ENCODE peak calls at places on chromosomes 7 and 10, in five cellular contexts. N, A, J, H and Q are unnamed samples.

GRCh38 chr7:17915796-17916195 is 24.5 kb downstream of the SNX13 start:
- DNase-seq in N (no peak), A (no peak), J (no peak), H (no peak), Q (no peak)

GRCh38 chr10:69101451-69102095 is 13.7 kb downstream of the SRGN start:
- DNase-seq in N (no peak), A (no peak), J (no peak), H (no peak), Q (no peak)

GRCh38 chr7:122674502-122674901 is 24.4 kb downstream of the RNF133 start:
- DNase-seq in N (no peak), A (no peak), J (no peak), H (peak), Q (no peak)

GRCh38 chr7:124700655-124701054 is 64.9 kb downstream of the GPR37 start:
- DNase-seq in N (no peak), A (no peak), J (no peak), H (no peak), Q (no peak)

GRCh38 chr7:149471289-149471953 is 10.6 kb upstream of the ZNF777 start:
- DNase-seq in N (no peak), A (no peak), J (no peak), H (no peak), Q (no peak)

GRCh38 chr7:139523988-139524815 is 717 bp downstream of the CLEC2L start:
- DNase-seq in N (peak), A (no peak), J (no peak), H (no peak), Q (no peak)

GRCh38 chr7:100102950-100103840 is 1.8 kb downstream of the AP4M1 start:
- DNase-seq in N (no peak), A (no peak), J (no peak), H (no peak), Q (no peak)

GRCh38 chr7:34821965-34822558 is 164.0 kb downstream of the NPSR1 start:
- DNase-seq in N (no peak), A (no peak), J (no peak), H (no peak), Q (no peak)

GRCh38 chr10:14536269-14536903 is 205.7 kb upstream of the FRMD4A start:
- DNase-seq in N (no peak), A (no peak), J (no peak), H (no peak), Q (no peak)

GRCh38 chr7:144842377-144842851 is 6.6 kb upstream of the TPK1 start:
- DNase-seq in N (peak), A (peak), J (peak), H (peak), Q (peak)

GRCh38 chr10:96321822-96322221 is 17.6 kb downstream of the DNTT start:
- DNase-seq in N (no peak), A (no peak), J (no peak), H (no peak), Q (no peak)

GRCh38 chr7:158649279-158649678 is 55.3 kb downstream of the NCAPG2 start:
- DNase-seq in N (no peak), A (peak), J (peak), H (no peak), Q (no peak)

GRCh38 chr10:14500172-14500765 is 169.5 kb upstream of the FRMD4A start:
- DNase-seq in N (no peak), A (peak), J (no peak), H (no peak), Q (peak)

GRCh38 chr7:5643280-5643679 is 138.2 kb downstream of the RNF216 start:
- DNase-seq in N (no peak), A (peak), J (peak), H (no peak), Q (no peak)

GRCh38 chr10:70190581-70190980 is 20.3 kb upstream of the SAR1A start:
- DNase-seq in N (no peak), A (no peak), J (no peak), H (no peak), Q (no peak)

GRCh38 chr10:14604181-14605142 is 170.2 kb downstream of the FAM107B start:
- DNase-seq in N (peak), A (peak), J (peak), H (peak), Q (peak)

GRCh38 chr7:47188653-47189315 is 393.1 kb downstream of the TNS3 start:
- DNase-seq in N (no peak), A (no peak), J (no peak), H (no peak), Q (no peak)

GRCh38 chr10:117137031-117137910 is 799 bp downstream of the VAX1 start:
- DNase-seq in N (peak), A (peak), J (no peak), H (no peak), Q (no peak)

GRCh38 chr7:34058791-34059550 is 153.6 kb downstream of the BMPER start:
- DNase-seq in N (no peak), A (no peak), J (peak), H (no peak), Q (no peak)

GRCh38 chr10:89278034-89278535 is 23.8 kb upstream of the IFIT2 start:
- DNase-seq in N (no peak), A (peak), J (peak), H (no peak), Q (peak)

GRCh38 chr10:26855186-26855585 is 5.6 kb downstream of the ABI1 start:
- DNase-seq in N (no peak), A (no peak), J (no peak), H (no peak), Q (no peak)

GRCh38 chr7:152383341-152384234 is 52.2 kb downstream of the KMT2C start:
- DNase-seq in N (no peak), A (peak), J (no peak), H (no peak), Q (no peak)

GRCh38 chr10:57507788-57508187 is 759.9 kb downstream of the IPMK start:
- DNase-seq in N (no peak), A (no peak), J (no peak), H (no peak), Q (no peak)

GRCh38 chr10:86293323-86293840 is 73.2 kb downstream of the GRID1 start:
- DNase-seq in N (no peak), A (no peak), J (no peak), H (peak), Q (peak)

GRCh38 chr10:132203256-132204077 is 16.7 kb downstream of the DPYSL4 start:
- DNase-seq in N (no peak), A (no peak), J (no peak), H (no peak), Q (no peak)

GRCh38 chr7:75546272-75547015 is 54.3 kb downstream of the SPDYE5 start:
- DNase-seq in N (no peak), A (no peak), J (no peak), H (no peak), Q (no peak)

GRCh38 chr10:99304027-99304856 is 24.9 kb upstream of the CNNM1 start:
- DNase-seq in N (no peak), A (peak), J (no peak), H (no peak), Q (no peak)

GRCh38 chr7:4801839-4802231 is 26.4 kb downstream of the AP5Z1 start:
- DNase-seq in N (no peak), A (no peak), J (no peak), H (no peak), Q (no peak)

GRCh38 chr10:110488944-110489343 is 8.8 kb upstream of the DUSP5 start:
- DNase-seq in N (no peak), A (no peak), J (no peak), H (no peak), Q (no peak)

GRCh38 chr7:44280993-44281721 is 44.2 kb downstream of the CAMK2B start:
- DNase-seq in N (no peak), A (no peak), J (peak), H (no peak), Q (no peak)

GRCh38 chr7:26049081-26049480 is 102.9 kb upstream of the NFE2L3 start:
- DNase-seq in N (no peak), A (no peak), J (no peak), H (no peak), Q (no peak)

GRCh38 chr10:49257159-49257558 is 41.8 kb upstream of the C10orf71 start:
- DNase-seq in N (no peak), A (no peak), J (no peak), H (no peak), Q (no peak)

GRCh38 chr7:101935521-101936141 is 118.2 kb downstream of the CUX1 start:
- DNase-seq in N (no peak), A (no peak), J (no peak), H (peak), Q (peak)

GRCh38 chr7:24706211-24707165 is 50.8 kb downstream of the GSDME start:
- DNase-seq in N (no peak), A (no peak), J (no peak), H (no peak), Q (no peak)

GRCh38 chr10:28949005-28950004 is 272.0 kb downstream of the BAMBI start:
- DNase-seq in N (no peak), A (peak), J (no peak), H (no peak), Q (no peak)

GRCh38 chr10:5449227-5449626 is 36.9 kb downstream of the NET1 start:
- DNase-seq in N (no peak), A (no peak), J (no peak), H (no peak), Q (no peak)

GRCh38 chr7:135678612-135679575 is 16.6 kb downstream of the STMP1 start:
- DNase-seq in N (no peak), A (no peak), J (no peak), H (peak), Q (no peak)

GRCh38 chr7:135672560-135673359 is 10.4 kb downstream of the STMP1 start:
- DNase-seq in N (peak), A (peak), J (peak), H (no peak), Q (peak)

GRCh38 chr7:135669774-135670173 is 7.5 kb downstream of the STMP1 start:
- DNase-seq in N (no peak), A (no peak), J (no peak), H (no peak), Q (no peak)

GRCh38 chr7:135670179-135670578 is 7.9 kb downstream of the STMP1 start:
- DNase-seq in N (no peak), A (no peak), J (no peak), H (no peak), Q (no peak)

DNA sequence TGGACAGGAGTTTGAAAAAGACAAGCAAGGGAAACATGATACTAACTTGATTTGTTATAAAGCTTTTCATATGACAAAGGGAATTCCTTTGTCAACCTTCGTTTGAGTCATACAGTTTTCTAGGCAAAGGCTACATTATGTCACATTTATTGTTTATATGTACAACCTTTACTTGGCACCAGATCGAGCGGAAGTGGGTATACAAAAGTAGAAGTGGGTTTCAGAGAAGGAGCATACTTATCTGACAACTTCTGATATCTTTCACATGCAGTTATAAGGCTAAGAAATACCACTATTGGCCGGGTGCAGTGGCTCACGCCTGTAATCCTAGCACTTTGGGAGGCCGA is 11.0 kb downstream of the STMP1 start:
- DNase-seq in N (no peak), A (no peak), J (no peak), H (no peak), Q (no peak)
- H3K27ac ChIP-seq in N (no peak), A (no peak), J (no peak), H (peak), Q (no peak)

GRCh38 chr10:62424026-62424425 is 49.9 kb downstream of the ZNF365 start:
- DNase-seq in N (no peak), A (no peak), J (no peak), H (no peak), Q (no peak)
- TF ChIP-seq CTCF in N (no peak), A (no peak), J (no peak), H (no peak), Q (no peak)

GRCh38 chr7:70694909-70695803 is 436.8 kb upstream of the GALNT17 start:
- DNase-seq in N (peak), A (no peak), J (no peak), H (no peak), Q (peak)

GRCh38 chr7:70696139-70696782 is 435.7 kb upstream of the GALNT17 start:
- DNase-seq in N (peak), A (peak), J (no peak), H (no peak), Q (peak)

GRCh38 chr7:70693690-70694356 is 438.1 kb upstream of the GALNT17 start:
- DNase-seq in N (peak), A (peak), J (peak), H (peak), Q (peak)

GRCh38 chr7:70694357-70694908 is 437.5 kb upstream of the GALNT17 start:
- DNase-seq in N (peak), A (peak), J (peak), H (peak), Q (peak)

GRCh38 chr7:70695804-70696104 is 436.2 kb upstream of the GALNT17 start:
- DNase-seq in N (peak), A (no peak), J (no peak), H (no peak), Q (peak)
- H3K27ac ChIP-seq in N (peak), A (no peak), J (peak), H (peak), Q (peak)

DNA sequence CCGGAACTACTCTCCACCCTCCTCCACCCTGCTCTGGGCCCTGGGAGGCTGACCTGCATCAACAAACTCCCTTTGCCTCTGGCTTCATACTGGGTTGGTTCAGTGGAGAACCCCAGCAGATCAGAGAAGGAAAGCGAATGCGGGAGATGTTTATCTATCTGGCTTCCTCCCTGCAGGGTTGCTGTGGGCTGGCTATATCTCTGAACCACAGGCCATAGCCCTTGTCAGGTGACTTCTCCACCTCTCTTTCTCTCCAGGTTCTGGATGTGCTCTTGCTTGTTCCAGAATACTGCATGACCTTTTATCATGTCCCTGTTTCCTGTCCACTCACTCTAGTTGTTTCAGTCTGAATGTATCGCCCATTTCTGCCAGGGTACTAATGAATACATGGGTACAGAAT is 51.7 kb upstream of the IFRD1 start:
- DNase-seq in N (no peak), A (no peak), J (no peak), H (no peak), Q (no peak)
- TF ChIP-seq CTCF in N (no peak), A (no peak), J (no peak), H (no peak), Q (no peak)